ENCODE peak calls at places on chromosomes 1 and 21, in four cellular contexts. U is kidney epithelial cell, E is cardiac fibroblast, F is GM06990. M is an unnamed sample.

GRCh38 chr1:43587594-43587993 is 56.9 kb downstream of the PTPRF start:
- DNase-seq in E (peak), F (no peak), U (no peak), M (no peak)

GRCh38 chr1:53266038-53266437 is 27.7 kb upstream of the MAGOH start:
- DNase-seq in F (no peak), E (peak), U (no peak), M (no peak)

GRCh38 chr1:187517508-187517907 is 688.8 kb downstream of the PLA2G4A start:
- DNase-seq in E (no peak), F (no peak), U (no peak), M (no peak)

GRCh38 chr1:225963735-225964530 is 22.9 kb upstream of the LEFTY2 start:
- DNase-seq in E (peak), F (no peak), U (no peak), M (no peak)

GRCh38 chr1:75134939-75135828 is 996 bp downstream of the LHX8 start:
- DNase-seq in E (no peak), U (no peak), F (no peak), M (no peak)

GRCh38 chr1:47722101-47722500 is 275.1 kb downstream of the TRABD2B start:
- DNase-seq in E (no peak), U (no peak), F (no peak), M (no peak)

GRCh38 chr1:183734600-183735036 is 70.3 kb upstream of the RGL1 start:
- DNase-seq in U (no peak), E (peak), F (no peak), M (no peak)

GRCh38 chr1:150262388-150263320 is 5.1 kb downstream of the CA14 start:
- DNase-seq in F (no peak), E (no peak), U (no peak), M (no peak)

GRCh38 chr1:32273389-32274208 is 18.3 kb upstream of the HDAC1 start:
- DNase-seq in F (no peak), E (no peak), U (peak), M (no peak)

GRCh38 chr1:231678021-231678432 is 51.4 kb downstream of the DISC1 start:
- DNase-seq in F (no peak), E (no peak), U (no peak), M (no peak)

GRCh38 chr1:79090985-79091384 is 84.5 kb upstream of the ADGRL4 start:
- DNase-seq in F (no peak), E (peak), U (no peak), M (no peak)

GRCh38 chr1:22830131-22830566 is 119.5 kb downstream of the EPHB2 start:
- DNase-seq in U (no peak), E (no peak), F (no peak), M (no peak)

GRCh38 chr1:121522061-121522759 is 337.4 kb downstream of the SRGAP2C start:
- DNase-seq in F (no peak), U (peak), E (no peak), M (no peak)

GRCh38 chr1:222171005-222171404 is 376.9 kb downstream of the HHIPL2 start:
- DNase-seq in U (peak), F (no peak), E (peak), M (no peak)

GRCh38 chr21:24671901-24672300 is 935.4 kb downstream of the MRPL39 start:
- DNase-seq in F (no peak), U (no peak), E (no peak), M (no peak)

GRCh38 chr1:200905411-200906052 is 10.8 kb downstream of the INAVA start:
- DNase-seq in E (peak), F (no peak), U (no peak), M (no peak)

GRCh38 chr1:36142121-36142520 is 7.2 kb downstream of the TRAPPC3 start:
- DNase-seq in F (no peak), E (no peak), U (no peak), M (no peak)

GRCh38 chr1:25642710-25643109 is 26.1 kb downstream of the MAN1C1 start:
- DNase-seq in U (no peak), F (peak), E (peak), M (no peak)

GRCh38 chr1:207822602-207823451 is 71.0 kb downstream of the CD46 start:
- DNase-seq in E (peak), F (peak), U (no peak), M (no peak)

GRCh38 chr1:111535256-111536191 is 32.1 kb upstream of the ADORA3 start:
- DNase-seq in E (peak), U (no peak), F (no peak), M (no peak)

GRCh38 chr1:43512133-43512532 is 18.6 kb upstream of the PTPRF start:
- DNase-seq in F (no peak), U (no peak), E (no peak), M (no peak)

GRCh38 chr1:113307771-113308451 is 82.4 kb upstream of the MAGI3 start:
- DNase-seq in E (peak), U (peak), F (no peak), M (no peak)

GRCh38 chr1:244881552-244882280 is 17.4 kb upstream of the HNRNPU start:
- DNase-seq in E (no peak), F (no peak), U (no peak), M (no peak)

GRCh38 chr1:33256701-33257387 is 552 bp downstream of the ZNF362 start:
- DNase-seq in F (peak), E (peak), U (peak), M (peak)

GRCh38 chr1:3779265-3779911 is 6.8 kb downstream of the SMIM1 start:
- DNase-seq in F (no peak), E (no peak), U (no peak), M (no peak)

GRCh38 chr1:11027316-11027715 is 14.9 kb downstream of the TARDBP start:
- DNase-seq in F (no peak), E (no peak), U (no peak), M (no peak)

GRCh38 chr1:170556910-170557309 is 24.9 kb downstream of the GORAB start:
- DNase-seq in U (no peak), F (no peak), E (peak), M (no peak)

GRCh38 chr1:51220548-51220947 is 15.5 kb upstream of the RNF11 start:
- DNase-seq in U (no peak), E (no peak), F (no peak), M (no peak)

GRCh38 chr1:204885288-204885711 is 14.6 kb downstream of the NFASC start:
- DNase-seq in F (no peak), E (peak), U (no peak), M (no peak)

GRCh38 chr1:32892368-32893197 is 6.3 kb downstream of the HPCA start:
- DNase-seq in U (no peak), E (peak), F (peak), M (no peak)

GRCh38 chr1:21899972-21900371 is 37.1 kb downstream of the HSPG2 start:
- DNase-seq in E (peak), U (no peak), F (no peak), M (no peak)

GRCh38 chr21:43988506-43989230 is 23.4 kb upstream of the TRAPPC10 start:
- DNase-seq in E (no peak), U (no peak), F (no peak), M (no peak)

GRCh38 chr1:24027838-24028468 is 47.8 kb upstream of the SRSF10 start:
- DNase-seq in U (no peak), E (peak), F (no peak), M (peak)
- TF ChIP-seq CTCF in U (peak), E (peak), F (peak), M (peak)

DNA sequence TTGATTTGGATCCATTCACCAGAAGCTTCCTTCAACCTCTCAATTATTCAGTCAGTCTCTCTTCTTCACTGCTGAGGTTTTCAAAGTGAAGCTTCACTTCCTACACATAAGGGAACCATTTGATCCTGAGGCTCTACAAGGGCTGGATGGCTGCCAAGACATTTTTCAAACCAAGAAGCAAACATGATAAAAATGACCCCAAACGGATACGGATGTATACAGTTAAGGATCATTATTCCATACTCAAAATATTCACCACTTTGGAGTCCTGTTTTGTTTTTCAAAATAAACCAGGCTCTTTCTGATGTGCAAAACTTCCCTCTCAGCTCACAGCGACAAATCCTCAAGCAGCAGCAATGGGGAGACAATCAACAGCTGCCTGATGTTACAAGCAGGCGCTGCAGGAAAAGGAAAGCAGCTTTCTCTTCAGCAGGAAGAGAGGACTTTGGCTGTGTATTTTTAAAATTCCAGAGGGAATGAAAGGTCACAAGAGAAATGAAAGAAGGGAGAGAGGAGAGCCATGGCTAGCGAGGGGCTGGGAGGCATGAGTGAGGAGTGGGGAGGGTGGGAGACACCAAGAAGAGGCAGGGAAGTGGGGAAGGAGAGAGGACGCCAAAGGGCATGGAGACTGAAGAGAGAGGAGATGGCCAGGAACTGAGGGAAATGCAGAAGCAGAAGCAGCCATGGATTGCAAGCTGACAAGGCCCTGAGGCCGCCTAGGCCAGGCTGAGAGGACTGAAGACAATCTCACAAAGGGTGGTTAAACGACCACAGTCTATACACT is 145.4 kb downstream of the SLC45A1 start:
- DNase-seq in U (no peak), E (peak), F (no peak), M (peak)
- H3K4me3 ChIP-seq in U (no peak), E (peak), F (no peak), M (no peak)

DNA sequence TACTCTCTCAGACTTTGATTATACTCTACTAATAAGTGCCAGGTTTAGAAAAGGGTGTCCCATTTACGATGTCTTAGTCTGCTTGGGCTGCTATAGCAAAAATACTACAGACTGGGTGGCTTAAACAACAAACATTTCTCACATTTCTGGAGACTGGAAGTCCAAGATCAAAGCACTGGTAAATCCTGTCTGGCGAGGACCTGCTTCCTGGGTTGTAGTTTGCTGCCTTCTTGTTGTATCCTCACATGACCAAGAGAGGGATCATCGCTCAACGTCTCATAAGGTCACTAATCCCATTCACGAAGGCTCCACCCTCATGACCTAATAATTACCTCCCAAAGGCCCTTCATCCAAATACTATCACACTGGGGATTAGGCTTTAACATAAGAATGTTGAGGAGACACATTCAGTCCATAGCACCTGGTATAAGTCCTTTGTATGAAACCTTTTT is 12.0 kb downstream of the PRDX6 start:
- DNase-seq in F (no peak), U (no peak), E (peak), M (no peak)
- TF ChIP-seq CTCF in F (no peak), U (no peak), E (no peak), M (no peak)

GRCh38 chr21:16216595-16216994 is 486.8 kb downstream of the USP25 start:
- DNase-seq in E (no peak), F (no peak), U (no peak), M (no peak)

GRCh38 chr21:16213518-16213917 is 483.7 kb downstream of the USP25 start:
- DNase-seq in U (no peak), E (no peak), F (no peak), M (no peak)

GRCh38 chr21:16215193-16215592 is 485.4 kb downstream of the USP25 start:
- DNase-seq in U (no peak), E (no peak), F (no peak), M (no peak)

GRCh38 chr21:16211339-16212303 is 481.8 kb downstream of the USP25 start:
- DNase-seq in E (peak), U (no peak), F (no peak), M (no peak)
- H3K4me3 ChIP-seq in E (no peak), U (no peak), F (no peak), M (no peak)

GRCh38 chr1:234477373-234478151 is 1.4 kb downstream of the TARBP1 start:
- DNase-seq in U (no peak), F (no peak), E (peak), M (no peak)

GRCh38 chr1:234479866-234480265 is 887 bp upstream of the TARBP1 start:
- DNase-seq in F (no peak), E (no peak), U (no peak), M (no peak)

GRCh38 chr1:234479310-234479559 is 256 bp upstream of the TARBP1 start:
- DNase-seq in U (no peak), F (no peak), E (no peak), M (no peak)

GRCh38 chr1:234478152-234478480 is 863 bp downstream of the TARBP1 start:
- DNase-seq in F (peak), E (peak), U (no peak), M (no peak)

GRCh38 chr1:234478481-234479309 is at the start of gene TARBP1:
- DNase-seq in E (peak), F (peak), U (no peak), M (peak)
- TF ChIP-seq CTCF in E (peak), F (no peak), U (no peak), M (no peak)

GRCh38 chr21:31157756-31158155 is 119.5 kb upstream of the KRTAP19-8 start:
- DNase-seq in F (no peak), E (no peak), U (no peak), M (no peak)

GRCh38 chr21:31162079-31162699 is 123.9 kb upstream of the KRTAP19-8 start:
- DNase-seq in F (no peak), E (no peak), U (no peak), M (no peak)

GRCh38 chr21:31158789-31159581 is 120.7 kb upstream of the KRTAP19-8 start:
- DNase-seq in E (peak), U (no peak), F (no peak), M (no peak)

GRCh38 chr21:31161157-31161556 is 122.9 kb upstream of the KRTAP19-8 start:
- DNase-seq in E (no peak), U (no peak), F (no peak), M (no peak)

DNA sequence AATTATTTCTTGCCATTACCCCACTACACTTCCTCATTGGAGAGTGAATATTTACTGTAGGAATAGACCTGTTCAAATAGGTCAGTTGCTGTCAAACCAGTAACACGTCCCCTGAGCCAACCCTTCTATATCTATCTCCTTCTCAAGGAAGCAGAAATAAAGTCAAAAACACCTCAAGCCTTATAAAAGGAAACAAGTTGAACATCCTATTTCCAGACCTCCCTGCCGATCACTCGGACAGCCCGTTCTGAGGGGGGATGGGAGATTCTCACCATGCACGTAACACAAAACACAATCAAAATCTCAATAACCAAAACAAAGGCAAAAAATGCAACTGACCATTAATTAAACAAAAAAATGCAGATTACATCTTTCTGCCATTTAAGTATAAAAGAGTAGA is 121.5 kb upstream of the KRTAP19-8 start:
- DNase-seq in E (no peak), U (no peak), F (no peak), M (no peak)
- H3K4me3 ChIP-seq in E (no peak), U (no peak), F (no peak), M (no peak)

GRCh38 chr1:44924835-44925464 is 61.4 kb downstream of the EIF2B3 start:
- DNase-seq in E (peak), U (no peak), F (no peak), M (peak)
- TF ChIP-seq CTCF in E (peak), U (peak), F (peak), M (peak)

M was measured in HFF-Myc.